ENCODE peak calls at places on chromosomes 4 and X, in six cellular contexts. M is tibial nerve, D is psoas muscle, V is caudate nucleus, N is mesenchymal stem cell, K is cardiac muscle cell. H is an unnamed sample.
A peak's percentile ranks its signal among the peaks of the same experiment; 100 is the strongest.

GRCh38 chr4:24166501-24166900 is 276.7 kb upstream of the PPARGC1A start:
- DNase-seq in M (no peak), N (no peak), K (no peak), D (no peak), V (no peak), H (no peak)

GRCh38 chr4:81664079-81664478 is 192.4 kb upstream of the RASGEF1B start:
- DNase-seq in V (no peak), M (no peak), K (peak; percentile 22), D (no peak), N (no peak), H (no peak)

GRCh38 chrX:65866146-65866545 is 173.7 kb downstream of the VSIG4 start:
- DNase-seq in M (no peak), D (no peak), K (no peak), N (no peak), V (no peak), H (no peak)

GRCh38 chr4:122968227-122968812 is 45.9 kb upstream of the NUDT6 start:
- DNase-seq in M (no peak), N (no peak), K (no peak), V (no peak), D (no peak), H (peak; percentile 52)

GRCh38 chr4:3452376-3452775 is 10.6 kb downstream of the HGFAC start:
- DNase-seq in D (peak; percentile 12), N (peak; percentile 3), V (no peak), K (peak; percentile 44), M (no peak), H (no peak)

GRCh38 chr4:148225639-148226038 is 216.6 kb downstream of the NR3C2 start:
- DNase-seq in K (no peak), M (no peak), V (no peak), N (no peak), D (no peak), H (no peak)

GRCh38 chrX:9337056-9337455 is 127.8 kb upstream of the TBL1X start:
- DNase-seq in M (no peak), D (no peak), V (peak; percentile 28), N (peak; percentile 45), K (no peak), H (no peak)

GRCh38 chr4:37522996-37523395 is 163.2 kb downstream of the RELL1 start:
- DNase-seq in V (no peak), N (no peak), K (no peak), D (no peak), M (no peak), H (no peak)

GRCh38 chr4:174815282-174815681 is 13.8 kb downstream of the GLRA3 start:
- DNase-seq in D (no peak), V (no peak), M (no peak), N (no peak), K (no peak), H (no peak)

GRCh38 chr4:89762311-89762710 is 74.7 kb downstream of the SNCA start:
- DNase-seq in N (no peak), M (no peak), K (no peak), D (no peak), V (no peak), H (no peak)

GRCh38 chrX:47321386-47321785 is 49.0 kb upstream of the ZNF157 start:
- DNase-seq in D (peak; percentile 57), M (peak; percentile 15), V (peak; percentile 42), K (peak; percentile 64), N (peak; percentile 51), H (peak; percentile 41)

GRCh38 chr4:80266902-80267380 is 477 bp downstream of the FGF5 start:
- DNase-seq in N (peak; percentile 64), V (no peak), D (no peak), M (no peak), K (peak; percentile 21), H (peak; percentile 56)

GRCh38 chr4:2413821-2414610 is 4.4 kb downstream of the ZFYVE28 start:
- DNase-seq in K (no peak), N (peak; percentile 43), D (no peak), M (no peak), V (no peak), H (no peak)

GRCh38 chr4:8913858-8914460 is 42.3 kb upstream of the HMX1 start:
- DNase-seq in V (no peak), K (no peak), N (no peak), D (no peak), M (no peak), H (no peak)

GRCh38 chr4:152509595-152510209 is 26.2 kb downstream of the FBXW7 start:
- DNase-seq in V (no peak), M (no peak), N (no peak), K (no peak), D (no peak), H (no peak)

GRCh38 chrX:134761788-134762187 is 103.5 kb upstream of the PLAC1 start:
- DNase-seq in N (no peak), K (peak; percentile 29), V (no peak), D (no peak), M (no peak), H (no peak)

GRCh38 chr4:6925357-6925836 is 15.8 kb downstream of the TBC1D14 start:
- DNase-seq in D (peak; percentile 48), N (no peak), V (no peak), M (no peak), K (no peak), H (no peak)

GRCh38 chrX:98350940-98351339 is 1467.2 kb downstream of the RPA4 start:
- DNase-seq in D (no peak), N (no peak), M (no peak), K (no peak), V (no peak), H (no peak)

GRCh38 chrX:88425739-88426138 is 321.3 kb upstream of the CPXCR1 start:
- DNase-seq in M (no peak), K (peak; percentile 3), V (no peak), N (no peak), D (no peak), H (no peak)

GRCh38 chr4:10074767-10075105 is 41.9 kb downstream of the WDR1 start:
- DNase-seq in K (peak; percentile 42), V (no peak), M (no peak), N (peak; percentile 65), D (no peak), H (peak; percentile 44)

GRCh38 chr4:54234497-54235205 is 5.6 kb downstream of the PDGFRA start:
- DNase-seq in K (no peak), M (no peak), V (no peak), N (no peak), D (no peak), H (no peak)

GRCh38 chr4:183905593-183906485 is 732 bp downstream of the STOX2 start:
- DNase-seq in D (peak; percentile 25), K (peak; percentile 74), N (peak; percentile 56), M (no peak), V (peak; percentile 62), H (no peak)

GRCh38 chrX:40685352-40685918 is 38.1 kb upstream of the CXorf38 start:
- DNase-seq in V (no peak), M (no peak), D (no peak), N (no peak), K (no peak), H (no peak)

GRCh38 chr4:167897116-167897515 is 195.2 kb upstream of the ANXA10 start:
- DNase-seq in V (no peak), N (peak; percentile 30), K (peak; percentile 31), M (no peak), D (no peak), H (peak; percentile 98)

GRCh38 chr4:36872679-36873078 is 371.9 kb upstream of the NWD2 start:
- DNase-seq in M (no peak), N (no peak), D (no peak), V (no peak), K (no peak), H (no peak)

GRCh38 chr4:4990857-4991540 is 28.3 kb downstream of the CYTL1 start:
- DNase-seq in N (peak; percentile 91), K (peak; percentile 20), D (peak; percentile 89), M (peak; percentile 61), V (no peak), H (no peak)

GRCh38 chr4:61336488-61336887 is 136.4 kb downstream of the ADGRL3 start:
- DNase-seq in K (no peak), M (no peak), D (no peak), V (no peak), N (no peak), H (no peak)

GRCh38 chrX:132181364-132181763 is 37.9 kb downstream of the RAP2C start:
- DNase-seq in V (no peak), K (no peak), M (no peak), N (no peak), D (no peak), H (no peak)

GRCh38 chr4:2831611-2832308 is 11.9 kb upstream of the ADD1 start:
- DNase-seq in K (no peak), D (no peak), M (peak; percentile 10), V (no peak), N (no peak), H (no peak)

GRCh38 chr4:119116021-119116420 is 19.6 kb upstream of the MYOZ2 start:
- DNase-seq in M (no peak), V (no peak), D (no peak), N (no peak), K (no peak), H (no peak)

GRCh38 chrX:119895843-119896326 is at the start of gene AKAP14:
- DNase-seq in N (peak; percentile 22), V (no peak), D (no peak), K (no peak), M (no peak), H (no peak)

GRCh38 chr4:51906167-51906647 is 63.3 kb downstream of the DCUN1D4 start:
- DNase-seq in D (no peak), N (peak; percentile 6), M (no peak), V (no peak), K (no peak), H (no peak)
- H3K27ac ChIP-seq in D (no peak overlapping the region), N (no peak overlapping the region), M (no peak overlapping the region), V (no peak overlapping the region), K (no peak overlapping the region), H (no peak overlapping the region)

GRCh38 chr4:41144812-41145211 is 69.5 kb downstream of the APBB2 start:
- DNase-seq in K (no peak), N (no peak), M (no peak), V (no peak), D (no peak), H (peak; percentile 77)

GRCh38 chr4:41146196-41146595 is 68.1 kb downstream of the APBB2 start:
- DNase-seq in N (no peak), V (no peak), K (no peak), D (no peak), M (no peak), H (no peak)

GRCh38 chr4:41145571-41146078 is 68.7 kb downstream of the APBB2 start:
- DNase-seq in N (peak; percentile 47), M (no peak), V (no peak), K (no peak), D (no peak), H (no peak)

GRCh38 chr4:41148292-41148691 is 66.0 kb downstream of the APBB2 start:
- DNase-seq in V (no peak), D (no peak), M (no peak), N (no peak), K (no peak), H (no peak)

GRCh38 chr4:41146716-41147506 is 67.4 kb downstream of the APBB2 start:
- DNase-seq in D (peak; percentile 43), V (peak; percentile 72), K (no peak), N (peak; percentile 39), M (peak; percentile 30), H (no peak)
- H3K27ac ChIP-seq in D (peak overlapping the region; percentile 66), V (peak overlapping the region; percentile 90), K (no peak overlapping the region), N (peak overlapping the region; percentile 41), M (peak overlapping the region; percentile 84), H (peak overlapping the region; percentile 21)

GRCh38 chr4:87659247-87659931 is 9.3 kb downstream of the DMP1 start:
- DNase-seq in K (no peak), D (no peak), V (no peak), M (no peak), N (peak; percentile 6), H (peak; percentile 51)
- H3K27ac ChIP-seq in K (no peak overlapping the region), D (no peak overlapping the region), V (no peak overlapping the region), M (peak overlapping the region; percentile 0), N (peak overlapping the region; percentile 18), H (no peak overlapping the region)

GRCh38 chrX:115603534-115604074 is 42.6 kb downstream of the PLS3 start:
- DNase-seq in V (no peak), K (no peak), N (no peak), M (no peak), D (no peak), H (no peak)
- H3K27ac ChIP-seq in V (peak overlapping the region; percentile 14), K (peak overlapping the region; percentile 53), N (no peak overlapping the region), M (no peak overlapping the region), D (peak overlapping the region; percentile 51), H (peak overlapping the region; percentile 53)

H was measured in foreskin keratinocyte.